ENCODE peak calls at places on chromosome 21, in six cellular contexts. F is upper lobe of left lung, Y is GM12878, E is A549, H is HepG2, M is K562. J is an unnamed sample.

GRCh38 chr21:21230672-21231071 is 232.5 kb downstream of the NCAM2 start:
- ATAC-seq in F (no peak), Y (no peak), H (no peak), E (no peak), M (peak), J (no peak)

GRCh38 chr21:16071082-16071481 is 341.3 kb downstream of the USP25 start:
- ATAC-seq in H (no peak), E (no peak), F (no peak), Y (no peak), M (no peak), J (peak)

GRCh38 chr21:17539323-17539722 is 26.5 kb downstream of the CXADR start:
- ATAC-seq in F (no peak), Y (no peak), E (no peak), M (no peak), H (no peak), J (no peak)

GRCh38 chr21:36039861-36040260 is 20.5 kb downstream of the SETD4 start:
- ATAC-seq in Y (no peak), M (no peak), E (no peak), H (no peak), F (no peak), J (no peak)

GRCh38 chr21:32520885-32521735 is 64.2 kb downstream of the TCP10L start:
- ATAC-seq in H (no peak), F (peak), M (peak), E (peak), Y (no peak), J (peak)

GRCh38 chr21:32381571-32381970 is 11.2 kb downstream of the URB1 start:
- ATAC-seq in Y (no peak), M (no peak), H (no peak), F (no peak), E (no peak), J (no peak)

GRCh38 chr21:37483776-37484175 is 117.2 kb downstream of the DYRK1A start:
- ATAC-seq in H (no peak), Y (no peak), M (peak), E (no peak), F (no peak), J (no peak)

GRCh38 chr21:17527240-17527639 is 14.4 kb downstream of the CXADR start:
- ATAC-seq in E (peak), M (no peak), F (peak), Y (no peak), H (peak), J (no peak)

GRCh38 chr21:18369115-18369514 is 34.5 kb downstream of the TMPRSS15 start:
- ATAC-seq in Y (no peak), M (no peak), H (no peak), F (no peak), E (no peak), J (no peak)

GRCh38 chr21:34877485-34878128 is 171.5 kb downstream of the RUNX1 start:
- ATAC-seq in M (no peak), F (peak), H (no peak), Y (no peak), E (no peak), J (no peak)
- TF ChIP-seq EP300 in M (no peak), F (no peak), H (no peak), Y (no peak), E (no peak), J (no peak)

GRCh38 chr21:30408782-30409494 is 13.1 kb downstream of the KRTAP13-1 start:
- ATAC-seq in H (peak), E (peak), M (peak), F (peak), Y (peak), J (no peak)
- TF ChIP-seq CTCF in H (peak), E (no peak), M (peak), F (no peak), Y (no peak), J (no peak)

GRCh38 chr21:41678016-41678935 is 88.6 kb downstream of the RIPK4 start:
- ATAC-seq in H (peak), M (peak), E (peak), Y (no peak), F (peak), J (no peak)

GRCh38 chr21:41680444-41681335 is 86.2 kb downstream of the RIPK4 start:
- ATAC-seq in F (no peak), M (no peak), Y (no peak), E (no peak), H (no peak), J (no peak)

GRCh38 chr21:41681336-41681801 is 85.5 kb downstream of the RIPK4 start:
- ATAC-seq in F (no peak), M (no peak), Y (no peak), H (no peak), E (no peak), J (no peak)

GRCh38 chr21:41677671-41678015 is 89.2 kb downstream of the RIPK4 start:
- ATAC-seq in Y (no peak), E (peak), F (no peak), H (peak), M (no peak), J (no peak)

GRCh38 chr21:41678944-41679343 is 87.9 kb downstream of the RIPK4 start:
- ATAC-seq in E (peak), M (peak), F (peak), H (peak), Y (peak), J (peak)
- TF ChIP-seq EP300 in E (no peak), M (no peak), F (no peak), H (no peak), Y (no peak), J (no peak)

DNA sequence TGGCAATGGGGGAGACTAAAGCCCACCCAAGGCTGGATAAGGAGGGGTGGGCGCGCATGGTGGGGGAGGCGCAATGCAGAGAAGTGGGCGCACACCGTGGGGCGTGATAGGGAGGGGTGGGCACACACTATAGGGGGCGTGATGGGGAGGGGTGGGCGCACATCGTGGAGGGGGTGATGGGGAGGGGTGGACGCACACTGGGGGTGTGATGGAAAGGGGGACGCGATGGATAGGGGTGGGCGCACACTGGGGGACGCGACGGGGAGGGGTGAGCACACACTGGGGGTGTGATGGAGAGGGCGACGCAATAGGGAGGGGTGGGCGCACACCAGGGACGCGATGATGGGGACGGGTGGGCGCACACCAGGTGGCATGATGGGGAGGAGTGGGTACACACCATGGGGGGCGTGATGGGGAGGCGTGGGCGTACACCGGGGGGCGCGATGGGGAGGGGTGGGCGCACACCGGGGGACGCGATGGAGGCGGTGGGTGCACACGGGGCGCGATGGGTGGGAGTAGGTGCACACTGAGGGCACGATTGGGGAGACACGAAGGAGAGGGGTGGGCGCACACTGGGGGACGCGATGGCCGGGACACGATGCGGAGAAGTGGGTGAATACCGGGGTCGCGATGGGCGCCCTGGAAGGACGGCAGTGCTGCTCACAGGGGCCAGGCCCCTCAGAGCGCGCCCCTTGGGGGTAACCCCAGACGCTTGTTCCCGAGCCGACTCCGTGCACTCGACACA is 929 bp downstream of the SUMO3 start:
- ATAC-seq in M (no peak), E (no peak), F (peak), Y (no peak), H (no peak), J (no peak)
- TF ChIP-seq CTCF in M (no peak), E (no peak), F (no peak), Y (no peak), H (no peak), J (no peak)

GRCh38 chr21:40844935-40845334 is 2.0 kb downstream of the DSCAM start:
- ATAC-seq in H (no peak), E (no peak), F (no peak), Y (no peak), M (no peak), J (no peak)

GRCh38 chr21:40847956-40848355 is 998 bp upstream of the DSCAM start:
- ATAC-seq in F (no peak), M (no peak), E (no peak), H (no peak), Y (no peak), J (no peak)

GRCh38 chr21:40845621-40846020 is 1.3 kb downstream of the DSCAM start:
- ATAC-seq in M (no peak), F (no peak), E (no peak), Y (no peak), H (no peak), J (no peak)

GRCh38 chr21:40846566-40847411 is at the start of gene DSCAM:
- ATAC-seq in F (no peak), Y (no peak), H (no peak), M (no peak), E (no peak), J (no peak)

DNA sequence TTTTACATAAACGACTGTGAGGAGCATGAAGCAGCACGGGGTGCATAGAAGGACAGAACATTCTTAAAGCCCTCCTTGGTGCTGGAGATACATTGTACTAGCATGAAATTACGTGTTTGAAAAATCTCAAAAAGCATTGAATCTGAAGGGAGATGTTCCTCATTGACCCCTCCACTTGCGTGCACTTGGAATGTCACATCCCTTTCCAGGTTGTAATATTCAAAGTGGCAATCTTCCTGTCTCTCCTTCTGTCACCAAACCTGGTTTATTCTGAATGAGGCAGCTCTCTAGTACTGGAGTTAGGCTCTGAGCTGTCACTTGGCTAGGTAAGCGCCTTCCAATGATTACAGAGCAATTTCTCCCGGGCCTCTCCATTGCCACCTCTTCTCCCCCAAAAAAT is 901 bp downstream of the DSCAM start:
- ATAC-seq in Y (no peak), H (no peak), F (no peak), M (no peak), E (no peak), J (no peak)
- TF ChIP-seq EP300 in Y (no peak), H (no peak), F (no peak), M (no peak), E (no peak), J (no peak)

GRCh38 chr21:43354016-43354420 is 72.9 kb downstream of the SIK1 start:
- ATAC-seq in F (no peak), M (no peak), H (peak), E (no peak), Y (peak), J (no peak)

GRCh38 chr21:43355196-43355924 is 71.6 kb downstream of the SIK1 start:
- ATAC-seq in H (peak), E (no peak), Y (no peak), M (no peak), F (no peak), J (no peak)

GRCh38 chr21:43357708-43358430 is 69.1 kb downstream of the SIK1 start:
- ATAC-seq in Y (no peak), H (no peak), E (no peak), F (no peak), M (no peak), J (no peak)

GRCh38 chr21:43354666-43355065 is 72.3 kb downstream of the SIK1 start:
- ATAC-seq in E (no peak), F (no peak), M (no peak), Y (no peak), H (no peak), J (no peak)

DNA sequence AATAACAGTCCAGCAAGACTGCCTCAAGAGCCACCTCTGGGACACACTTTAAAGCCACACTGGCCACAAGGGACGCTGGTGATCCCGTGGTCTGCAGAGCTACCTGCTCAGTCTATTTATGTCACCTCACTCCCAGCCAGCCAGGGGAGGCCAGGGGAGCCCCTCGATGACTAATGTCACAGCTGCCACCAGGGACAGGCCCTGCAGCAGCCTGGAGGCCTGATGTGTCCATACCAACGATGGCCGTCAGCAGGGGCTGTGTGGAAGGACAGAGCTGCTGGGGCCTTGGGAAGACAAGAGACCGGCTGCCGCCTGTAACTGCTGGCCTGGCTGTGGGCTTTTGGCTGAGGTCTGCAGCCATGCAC is 71.0 kb downstream of the SIK1 start:
- ATAC-seq in M (peak), H (peak), Y (peak), F (no peak), E (peak), J (no peak)
- TF ChIP-seq CTCF in M (peak), H (peak), Y (peak), F (no peak), E (no peak), J (no peak)

GRCh38 chr21:46562964-46563607 is 41.8 kb downstream of the S100B start:
- ATAC-seq in F (no peak), M (no peak), E (no peak), Y (no peak), H (no peak), J (no peak)
- TF ChIP-seq EP300 in F (no peak), M (no peak), E (no peak), Y (no peak), H (no peak), J (no peak)

GRCh38 chr21:41589131-41589530 is 81.2 kb upstream of the TMPRSS2 start:
- ATAC-seq in M (no peak), F (no peak), H (peak), Y (no peak), E (no peak), J (no peak)
- TF ChIP-seq CTCF in M (no peak), F (no peak), H (peak), Y (peak), E (no peak), J (no peak)

DNA sequence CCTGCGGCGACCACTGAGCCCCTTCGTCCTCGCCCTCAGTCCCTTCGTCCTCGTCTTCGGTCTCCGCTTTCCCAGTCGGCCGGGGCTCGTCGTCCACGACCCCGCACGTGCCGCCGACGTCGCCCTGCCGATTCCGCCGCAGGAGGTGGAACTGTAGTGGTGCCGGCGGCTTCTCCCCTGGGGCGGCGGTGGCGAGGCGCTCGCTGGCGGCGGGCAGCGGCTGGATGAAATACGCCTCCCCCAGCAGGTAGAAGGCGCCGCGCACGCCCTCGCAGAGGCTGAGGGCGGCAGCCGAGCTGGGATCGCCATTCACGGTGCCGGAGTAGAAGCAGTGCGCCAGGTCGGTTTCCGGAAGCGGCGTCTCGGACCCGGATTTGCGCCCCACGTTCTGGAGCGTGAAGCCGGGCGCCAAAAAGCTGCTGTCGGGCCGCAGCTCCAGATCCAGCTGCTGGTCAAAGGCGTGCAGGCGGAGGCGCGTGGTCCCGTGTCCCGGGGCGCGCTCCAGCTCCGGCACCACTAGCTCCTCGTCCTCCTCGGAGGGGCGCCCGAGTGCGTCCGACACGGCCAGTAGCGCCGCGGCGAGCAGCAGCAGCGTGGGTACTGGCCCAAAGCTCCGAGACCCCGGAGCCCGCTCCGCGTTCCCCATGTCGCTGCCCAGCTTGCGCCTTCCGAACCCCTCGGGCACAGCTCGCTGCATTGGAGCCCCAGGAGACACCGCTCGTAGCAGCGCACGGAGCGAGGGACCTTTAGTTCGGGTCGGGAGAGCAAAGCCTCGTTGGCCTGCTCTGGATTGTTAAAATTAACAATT is 747 bp downstream of the ADAMTS1 start:
- ATAC-seq in H (peak), M (no peak), F (peak), Y (no peak), E (peak), J (peak)
- TF ChIP-seq EP300 in H (no peak), M (no peak), F (no peak), Y (no peak), E (no peak), J (no peak)

J was measured in gastroesophageal sphincter.